ENCODE peak calls at places on chromosomes 16 and 17, in six cellular contexts. X, N, O, H, Y and K are unnamed samples.

GRCh38 chr17:17175917-17176316 is 30.2 kb downstream of the PLD6 start:
- DNase-seq in X (no peak), N (no peak), O (no peak), H (no peak), Y (no peak), K (no peak)

GRCh38 chr17:27559996-27560481 is 70.9 kb upstream of the LGALS9 start:
- DNase-seq in X (no peak), N (peak), O (no peak), H (no peak), Y (no peak), K (peak)

GRCh38 chr17:76484228-76484725 is 16.9 kb downstream of the AANAT start:
- DNase-seq in X (no peak), N (no peak), O (no peak), H (no peak), Y (no peak), K (no peak)

GRCh38 chr16:77399066-77399465 is 35.8 kb downstream of the ADAMTS18 start:
- DNase-seq in X (no peak), N (no peak), O (no peak), H (no peak), Y (no peak), K (no peak)

GRCh38 chr17:41777579-41778188 is 8.8 kb downstream of the JUP start:
- DNase-seq in X (no peak), N (peak), O (no peak), H (no peak), Y (peak), K (peak)

GRCh38 chr17:3038941-3039340 is 24.5 kb downstream of the OR1D5 start:
- DNase-seq in X (no peak), N (no peak), O (no peak), H (no peak), Y (no peak), K (no peak)

GRCh38 chr17:6714315-6714874 is 1.2 kb upstream of the SLC13A5 start:
- DNase-seq in X (no peak), N (no peak), O (no peak), H (no peak), Y (no peak), K (no peak)

GRCh38 chr16:25051446-25052160 is 36.4 kb upstream of the ARHGAP17 start:
- DNase-seq in X (no peak), N (peak), O (no peak), H (no peak), Y (no peak), K (peak)

GRCh38 chr17:53662608-53663007 is 160.1 kb upstream of the KIF2B start:
- DNase-seq in X (no peak), N (no peak), O (no peak), H (no peak), Y (no peak), K (no peak)

GRCh38 chr16:79713609-79714309 is 113.2 kb upstream of the MAF start:
- DNase-seq in X (no peak), N (no peak), O (no peak), H (no peak), Y (no peak), K (no peak)

GRCh38 chr16:11992594-11993524 is 16.3 kb downstream of the SNX29 start:
- DNase-seq in X (no peak), N (no peak), O (no peak), H (no peak), Y (no peak), K (no peak)

GRCh38 chr17:44981221-44981968 is 13.3 kb upstream of the C1QL1 start:
- DNase-seq in X (no peak), N (peak), O (no peak), H (no peak), Y (no peak), K (peak)